ENCODE peak calls at places on chromosome 3, in nine cellular contexts. S is sigmoid colon, I is GM12878, E is K562, O is spleen, Q is suprapubic skin, Y is IMR-90, N is HepG2, F is adrenal gland. C is an unnamed sample.

GRCh38 chr3:179304605-179305004 is 18.2 kb upstream of the ZNF639 start:
- DNase-seq in S (no peak), I (no peak), E (peak), O (no peak), Q (no peak), Y (no peak), N (no peak), F (no peak), C (no peak)

GRCh38 chr3:100563652-100564215 is 45.7 kb upstream of the ADGRG7 start:
- DNase-seq in S (no peak), I (no peak), E (no peak), O (no peak), Q (no peak), Y (no peak), N (no peak), F (no peak), C (no peak)

GRCh38 chr3:11254876-11255275 is 17.3 kb upstream of the ATG7 start:
- DNase-seq in S (no peak), I (no peak), E (no peak), O (no peak), Q (no peak), Y (no peak), N (no peak), F (no peak), C (no peak)

GRCh38 chr3:134319894-134320293 is 54.4 kb downstream of the AMOTL2 start:
- DNase-seq in S (no peak), I (no peak), E (no peak), O (no peak), Q (no peak), Y (no peak), N (no peak), F (no peak), C (no peak)

GRCh38 chr3:72169561-72170472 is 384.9 kb upstream of the PROK2 start:
- DNase-seq in S (no peak), I (no peak), E (peak), O (no peak), Q (no peak), Y (no peak), N (no peak), F (no peak), C (no peak)

GRCh38 chr3:67176396-67176795 is 178.3 kb downstream of the KBTBD8 start:
- DNase-seq in S (no peak), I (no peak), E (no peak), O (no peak), Q (no peak), Y (no peak), N (no peak), F (no peak), C (no peak)

GRCh38 chr3:147412491-147412916 is 3.3 kb downstream of the ZIC1 start:
- DNase-seq in S (no peak), I (no peak), E (no peak), O (no peak), Q (no peak), Y (no peak), N (no peak), F (no peak), C (no peak)

GRCh38 chr3:17039579-17039978 is 154.8 kb downstream of the PLCL2 start:
- DNase-seq in S (no peak), I (no peak), E (no peak), O (no peak), Q (no peak), Y (peak), N (no peak), F (no peak), C (no peak)

GRCh38 chr3:43870844-43871626 is 180.3 kb downstream of the ABHD5 start:
- DNase-seq in S (no peak), I (no peak), E (no peak), O (no peak), Q (no peak), Y (no peak), N (no peak), F (no peak), C (no peak)

GRCh38 chr3:58391156-58391865 is 42.3 kb downstream of the PDHB start:
- DNase-seq in S (no peak), I (no peak), E (no peak), O (no peak), Q (no peak), Y (peak), N (no peak), F (no peak), C (no peak)

GRCh38 chr3:133934996-133935842 is 39.5 kb upstream of the RAB6B start:
- DNase-seq in S (peak), I (no peak), E (no peak), O (peak), Q (peak), Y (no peak), N (no peak), F (peak), C (no peak)

GRCh38 chr3:9778102-9778501 is 8.4 kb upstream of the CAMK1 start:
- DNase-seq in S (no peak), I (no peak), E (peak), O (peak), Q (no peak), Y (peak), N (no peak), F (no peak), C (no peak)

GRCh38 chr3:117665311-117665710 is 955.7 kb downstream of the TUSC7 start:
- DNase-seq in S (no peak), I (no peak), E (no peak), O (no peak), Q (no peak), Y (no peak), N (no peak), F (peak), C (no peak)

GRCh38 chr3:71103430-71103881 is 480.1 kb downstream of the FOXP1 start:
- DNase-seq in S (peak), I (no peak), E (no peak), O (no peak), Q (peak), Y (peak), N (peak), F (peak), C (no peak)

GRCh38 chr3:58529516-58530353 is 7.3 kb downstream of the ACOX2 start:
- DNase-seq in S (no peak), I (no peak), E (peak), O (no peak), Q (no peak), Y (no peak), N (peak), F (no peak), C (no peak)

GRCh38 chr3:114498779-114499370 is 205.0 kb downstream of the TIGIT start:
- DNase-seq in S (no peak), I (no peak), E (peak), O (no peak), Q (no peak), Y (peak), N (peak), F (peak), C (no peak)

GRCh38 chr3:112308151-112308911 is 14.3 kb upstream of the SLC9C1 start:
- DNase-seq in S (no peak), I (no peak), E (no peak), O (no peak), Q (no peak), Y (peak), N (no peak), F (peak), C (no peak)

GRCh38 chr3:40211579-40211978 is 97.9 kb upstream of the EIF1B start:
- DNase-seq in S (no peak), I (no peak), E (no peak), O (no peak), Q (no peak), Y (no peak), N (no peak), F (peak), C (no peak)

GRCh38 chr3:117488983-117489382 is 779.4 kb downstream of the TUSC7 start:
- DNase-seq in S (no peak), I (no peak), E (no peak), O (no peak), Q (no peak), Y (no peak), N (no peak), F (no peak), C (no peak)

GRCh38 chr3:32897981-32898623 is 53.3 kb upstream of the CCR4 start:
- DNase-seq in S (no peak), I (no peak), E (peak), O (no peak), Q (no peak), Y (no peak), N (no peak), F (no peak), C (no peak)

GRCh38 chr3:196202516-196202970 is 8.7 kb downstream of the ZDHHC19 start:
- DNase-seq in S (peak), I (no peak), E (no peak), O (peak), Q (peak), Y (peak), N (peak), F (no peak), C (peak)

GRCh38 chr3:190533511-190534282 is 19.8 kb downstream of the IL1RAP start:
- DNase-seq in S (peak), I (no peak), E (no peak), O (no peak), Q (peak), Y (peak), N (no peak), F (peak), C (peak)

GRCh38 chr3:71784201-71784913 is 591 bp downstream of the PROK2 start:
- DNase-seq in S (no peak), I (no peak), E (no peak), O (no peak), Q (no peak), Y (no peak), N (no peak), F (no peak), C (no peak)

GRCh38 chr3:101687142-101687931 is 819 bp upstream of the RPL24 start:
- DNase-seq in S (no peak), I (no peak), E (peak), O (peak), Q (no peak), Y (no peak), N (no peak), F (no peak), C (peak)

GRCh38 chr3:195461518-195462307 is 18.9 kb upstream of the ACAP2 start:
- DNase-seq in S (no peak), I (no peak), E (no peak), O (no peak), Q (no peak), Y (no peak), N (no peak), F (no peak), C (no peak)

GRCh38 chr3:144189044-144189443 is 217.4 kb downstream of the DIPK2A start:
- DNase-seq in S (no peak), I (no peak), E (no peak), O (no peak), Q (no peak), Y (peak), N (no peak), F (no peak), C (no peak)

GRCh38 chr3:64186667-64187064 is 38.6 kb downstream of the PRICKLE2 start:
- DNase-seq in S (no peak), I (no peak), E (no peak), O (no peak), Q (no peak), Y (no peak), N (no peak), F (no peak), C (no peak)

GRCh38 chr3:128698211-128699011 is 27.6 kb upstream of the RAB7A start:
- DNase-seq in S (peak), I (no peak), E (no peak), O (peak), Q (peak), Y (no peak), N (no peak), F (peak), C (peak)

GRCh38 chr3:108780235-108780634 is 23.0 kb upstream of the RETNLB start:
- DNase-seq in S (no peak), I (no peak), E (no peak), O (peak), Q (no peak), Y (no peak), N (no peak), F (no peak), C (no peak)

GRCh38 chr3:114406922-114407321 is 113.1 kb downstream of the TIGIT start:
- DNase-seq in S (no peak), I (no peak), E (no peak), O (no peak), Q (no peak), Y (no peak), N (no peak), F (no peak), C (no peak)

GRCh38 chr3:161389445-161390036 is 18.2 kb upstream of the SPTSSB start:
- DNase-seq in S (no peak), I (no peak), E (no peak), O (no peak), Q (no peak), Y (no peak), N (no peak), F (no peak), C (no peak)

GRCh38 chr3:155737844-155738460 is 6.9 kb downstream of the PLCH1 start:
- DNase-seq in S (no peak), I (peak), E (peak), O (no peak), Q (no peak), Y (no peak), N (peak), F (no peak), C (no peak)

GRCh38 chr3:111917300-111917699 is 58.2 kb downstream of the PHLDB2 start:
- DNase-seq in S (no peak), I (no peak), E (no peak), O (no peak), Q (no peak), Y (peak), N (no peak), F (no peak), C (no peak)

GRCh38 chr3:188796122-188796631 is 375.6 kb upstream of the TPRG1 start:
- DNase-seq in S (no peak), I (no peak), E (no peak), O (no peak), Q (no peak), Y (peak), N (no peak), F (peak), C (no peak)

DNA sequence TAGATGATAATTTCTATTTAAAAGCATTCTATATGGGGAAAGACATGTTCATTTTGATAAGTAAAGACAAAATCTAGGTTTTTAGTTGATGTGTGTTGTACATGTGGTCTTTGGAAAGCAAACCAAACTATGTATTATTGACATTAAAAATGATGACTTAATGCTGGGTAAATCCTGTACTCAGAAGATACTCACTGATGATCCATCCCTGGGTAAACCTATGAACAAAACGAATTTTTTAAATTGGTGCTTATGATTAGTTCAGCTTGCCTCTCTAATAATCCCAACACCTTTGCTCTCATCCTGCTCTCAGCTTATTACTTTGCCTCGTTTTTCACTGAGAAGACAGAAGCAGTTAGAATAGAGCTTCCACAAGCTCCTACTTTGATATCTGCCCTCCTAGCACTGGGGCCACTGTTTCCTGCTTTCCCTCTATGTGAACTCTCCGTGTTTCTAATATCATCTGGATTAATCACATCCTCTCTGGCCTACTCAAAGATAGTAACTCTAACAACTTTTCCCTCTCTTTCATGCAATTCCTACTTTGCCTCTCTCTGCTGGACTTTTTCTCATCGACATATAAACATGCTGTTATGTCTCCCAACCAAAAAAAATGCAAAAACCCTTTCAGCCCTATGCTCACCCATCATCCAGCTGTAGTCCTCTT is 29.3 kb downstream of the RARRES1 start:
- DNase-seq in S (no peak), I (no peak), E (no peak), O (no peak), Q (no peak), Y (peak), N (no peak), F (no peak), C (no peak)
- TF ChIP-seq POLR2A in S (no peak), I (no peak), E (no peak), O (no peak), Q (no peak), Y (no peak), N (no peak), F (no peak), C (no peak)

GRCh38 chr3:46712191-46713047 is 5.2 kb downstream of the PRSS50 start:
- DNase-seq in S (peak), I (no peak), E (no peak), O (no peak), Q (peak), Y (no peak), N (no peak), F (no peak), C (peak)

GRCh38 chr3:46714728-46715506 is 2.8 kb downstream of the PRSS50 start:
- DNase-seq in S (peak), I (no peak), E (no peak), O (no peak), Q (no peak), Y (no peak), N (no peak), F (no peak), C (no peak)

GRCh38 chr3:46715507-46716175 is 2.0 kb downstream of the PRSS50 start:
- DNase-seq in S (peak), I (no peak), E (no peak), O (no peak), Q (no peak), Y (no peak), N (no peak), F (no peak), C (no peak)

GRCh38 chr3:46713048-46713897 is 4.4 kb downstream of the PRSS50 start:
- DNase-seq in S (peak), I (no peak), E (no peak), O (peak), Q (peak), Y (no peak), N (no peak), F (peak), C (peak)

GRCh38 chr3:46713898-46714552 is 3.6 kb downstream of the PRSS50 start:
- DNase-seq in S (peak), I (peak), E (no peak), O (peak), Q (no peak), Y (no peak), N (no peak), F (peak), C (no peak)
- TF ChIP-seq POLR2A in S (no peak), I (peak), E (no peak), O (no peak), Q (no peak), Y (no peak), N (no peak), F (no peak), C (no peak)

DNA sequence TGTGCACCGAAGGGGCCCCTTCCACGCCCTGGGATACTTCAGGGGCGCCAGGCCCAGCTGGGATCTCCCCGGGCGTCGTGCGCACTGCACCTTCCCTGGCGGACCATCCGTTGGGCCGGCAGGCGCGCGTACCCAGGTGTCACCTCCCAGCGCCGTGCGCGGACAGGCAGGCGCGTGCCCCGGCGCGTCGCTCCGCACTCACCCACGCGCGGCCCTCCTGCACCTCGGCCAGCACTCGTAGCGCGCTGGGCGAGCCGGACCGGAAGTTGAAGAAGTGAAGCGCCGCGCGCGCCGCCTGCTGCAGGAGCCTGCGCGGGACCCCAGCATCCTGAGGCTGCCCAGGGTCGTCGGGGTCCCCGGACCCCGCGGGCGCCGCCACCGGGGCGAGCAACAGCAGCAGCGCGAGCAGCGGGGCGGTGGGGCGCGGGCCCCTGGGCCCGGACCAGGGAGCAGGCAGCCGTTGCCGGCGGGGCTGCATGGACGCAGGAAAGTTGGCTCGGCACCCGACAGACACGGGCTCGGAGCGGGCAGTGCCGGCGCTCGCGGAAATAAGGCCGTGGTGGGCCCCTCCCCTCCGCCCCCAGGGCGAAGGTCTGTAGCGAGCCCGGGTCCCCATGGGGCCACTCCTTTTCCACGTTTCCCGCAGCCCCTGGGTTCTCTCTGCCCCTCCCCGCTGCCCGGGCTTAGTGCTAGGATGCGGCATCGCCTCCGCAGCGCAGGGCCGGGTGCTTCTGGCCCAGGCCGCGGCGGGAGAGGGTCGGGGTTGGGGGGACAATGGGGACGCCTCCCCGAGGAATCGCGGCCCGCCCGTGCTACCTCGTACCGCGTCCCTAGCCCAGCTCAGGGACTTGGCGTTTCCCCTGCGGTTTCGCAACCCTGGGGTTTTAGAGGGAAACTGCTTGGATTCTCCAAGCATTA is at the start of gene RARRES1:
- DNase-seq in S (peak), I (no peak), E (no peak), O (peak), Q (peak), Y (peak), N (no peak), F (peak), C (peak)
- TF ChIP-seq POLR2A in S (no peak), I (peak), E (no peak), O (no peak), Q (no peak), Y (no peak), N (no peak), F (peak), C (no peak)

GRCh38 chr3:120682095-120682681 is at the start of gene HGD:
- DNase-seq in S (no peak), I (no peak), E (no peak), O (no peak), Q (no peak), Y (peak), N (peak), F (no peak), C (no peak)
- TF ChIP-seq POLR2A in S (peak), I (no peak), E (no peak), O (no peak), Q (no peak), Y (no peak), N (peak), F (no peak), C (no peak)

DNA sequence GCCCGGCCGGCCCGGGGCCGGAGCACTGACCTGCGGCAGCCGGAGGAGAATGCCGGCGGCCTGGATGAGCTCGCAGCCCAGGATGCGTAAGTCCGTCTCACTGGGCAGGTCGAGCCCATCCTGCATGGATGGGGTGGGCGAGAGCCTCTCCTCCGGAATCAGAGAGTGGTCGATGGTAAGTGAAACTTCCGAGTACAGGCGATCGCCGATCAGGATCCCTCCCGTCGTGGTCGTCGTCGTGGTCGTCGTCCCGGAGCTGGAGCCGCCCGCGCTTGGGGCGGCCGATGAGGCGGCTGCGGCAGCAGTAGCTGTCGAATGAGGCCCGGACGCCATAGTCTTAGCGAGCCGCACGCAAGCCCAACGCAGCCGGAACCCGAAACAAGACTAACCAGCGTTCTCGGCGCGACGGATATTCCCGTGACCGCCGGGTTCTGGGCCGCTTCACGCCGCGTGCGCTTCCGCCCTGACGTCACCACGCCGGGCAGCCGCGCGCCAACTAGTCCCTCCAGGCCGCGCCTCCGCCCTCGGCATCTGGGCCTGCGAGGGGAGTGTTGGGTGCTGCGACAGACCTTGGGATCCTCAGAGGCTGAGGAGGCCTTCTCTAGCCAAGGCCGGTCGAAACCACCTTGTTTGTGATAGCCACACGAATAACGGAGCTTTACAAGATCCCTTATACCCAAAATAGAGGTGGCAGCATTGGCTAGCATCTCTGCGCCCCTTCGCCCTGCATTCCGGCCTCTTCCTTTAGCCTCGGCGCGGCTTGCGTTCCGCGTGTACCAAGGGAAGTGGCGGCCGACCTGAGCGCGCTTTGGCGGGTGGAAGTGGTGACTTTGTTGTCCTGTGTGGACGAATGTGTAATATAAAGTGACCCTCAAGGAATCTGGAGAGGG is at the start of gene CCNL1:
- DNase-seq in S (peak), I (peak), E (peak), O (peak), Q (peak), Y (peak), N (peak), F (peak), C (peak)
- TF ChIP-seq POLR2A in S (peak), I (peak), E (peak), O (peak), Q (peak), Y (peak), N (peak), F (peak), C (peak)

GRCh38 chr3:46098319-46098761 is 71.1 kb upstream of the XCR1 start:
- DNase-seq in S (peak), I (peak), E (no peak), O (peak), Q (no peak), Y (peak), N (no peak), F (peak), C (no peak)
- TF ChIP-seq POLR2A in S (no peak), I (peak), E (no peak), O (no peak), Q (no peak), Y (no peak), N (no peak), F (no peak), C (no peak)

GRCh38 chr3:36201546-36201945 is 178.8 kb upstream of the STAC start:
- DNase-seq in S (no peak), I (no peak), E (no peak), O (no peak), Q (no peak), Y (no peak), N (no peak), F (no peak), C (no peak)
- TF ChIP-seq POLR2A in S (no peak), I (no peak), E (no peak), O (no peak), Q (no peak), Y (no peak), N (no peak), F (no peak), C (no peak)

C was measured in ovary.